ENCODE peak calls at places on chromosomes 4 and X, in seven cellular contexts. V, O, A, Z, N, I and G are unnamed samples.

GRCh38 chrX:41384041-41384705 is 50.2 kb downstream of the DDX3X start:
- DNase-seq in V (no peak), O (peak; percentile 89), A (peak; percentile 53), Z (peak; percentile 59), N (peak; percentile 82), I (peak; percentile 62), G (peak; percentile 29)

GRCh38 chrX:153926863-153927685 is 1.0 kb upstream of the ARHGAP4 start:
- DNase-seq in V (no peak), O (no peak), A (peak; percentile 7), Z (peak; percentile 46), N (peak; percentile 86), I (peak; percentile 74), G (peak; percentile 32)

GRCh38 chr4:121669163-121669550 is 27.6 kb downstream of the ANXA5 start:
- DNase-seq in V (no peak), O (no peak), A (peak; percentile 20), Z (no peak), N (no peak), I (no peak), G (no peak)

GRCh38 chrX:70485466-70485865 is 40.8 kb downstream of the DLG3 start:
- DNase-seq in V (no peak), O (no peak), A (no peak), Z (no peak), N (no peak), I (no peak), G (no peak)

GRCh38 chr4:161595230-161595771 is 568.5 kb downstream of the FSTL5 start:
- DNase-seq in V (no peak), O (no peak), A (no peak), Z (no peak), N (no peak), I (no peak), G (no peak)

GRCh38 chr4:182185491-182185890 is 57.7 kb upstream of the TENM3 start:
- DNase-seq in V (no peak), O (no peak), A (no peak), Z (no peak), N (no peak), I (no peak), G (no peak)

GRCh38 chr4:2387205-2387604 is 31.2 kb downstream of the ZFYVE28 start:
- DNase-seq in V (no peak), O (no peak), A (no peak), Z (no peak), N (no peak), I (no peak), G (peak; percentile 68)

GRCh38 chr4:84956014-84956413 is 10.5 kb downstream of the WDFY3 start:
- DNase-seq in V (no peak), O (no peak), A (no peak), Z (no peak), N (no peak), I (no peak), G (no peak)

GRCh38 chr4:62953752-62954151 is 1455.5 kb downstream of the TECRL start:
- DNase-seq in V (no peak), O (no peak), A (no peak), Z (no peak), N (no peak), I (no peak), G (no peak)